ENCODE peak calls at places on chromosomes 2 and 18, in five cellular contexts. One of them, this sample, is unnamed.

GRCh38 chr2:192983173-192983572 is 788.4 kb upstream of the TMEFF2 start:
- DNase-seq in astrocyte of the spinal cord: no peak
- DNase-seq in caudate nucleus: no peak
- DNase-seq in GM20000: no peak
- DNase-seq in skeletal muscle cell: no peak
- DNase-seq in this sample: no peak

GRCh38 chr2:165698621-165698946 is 95.5 kb downstream of the GALNT3 start:
- DNase-seq in astrocyte of the spinal cord: peak; percentile 67
- DNase-seq in caudate nucleus: peak; percentile 29
- DNase-seq in GM20000: peak; percentile 41
- DNase-seq in skeletal muscle cell: no peak
- DNase-seq in this sample: peak; percentile 43

GRCh38 chr2:25981596-25982272 is 563 bp downstream of the KIF3C start:
- DNase-seq in astrocyte of the spinal cord: no peak
- DNase-seq in caudate nucleus: no peak
- DNase-seq in GM20000: peak; percentile 49
- DNase-seq in skeletal muscle cell: no peak
- DNase-seq in this sample: no peak

GRCh38 chr2:239779592-239779983 is 245.6 kb downstream of the NDUFA10 start:
- DNase-seq in astrocyte of the spinal cord: no peak
- DNase-seq in caudate nucleus: no peak
- DNase-seq in GM20000: no peak
- DNase-seq in skeletal muscle cell: no peak
- DNase-seq in this sample: no peak

GRCh38 chr2:64268330-64268729 is 124.1 kb upstream of the PELI1 start:
- DNase-seq in astrocyte of the spinal cord: no peak
- DNase-seq in caudate nucleus: no peak
- DNase-seq in GM20000: no peak
- DNase-seq in skeletal muscle cell: no peak
- DNase-seq in this sample: no peak

GRCh38 chr2:132420776-132421175 is 4.2 kb downstream of the GPR39 start:
- DNase-seq in astrocyte of the spinal cord: no peak
- DNase-seq in caudate nucleus: no peak
- DNase-seq in GM20000: no peak
- DNase-seq in skeletal muscle cell: no peak
- DNase-seq in this sample: no peak

GRCh38 chr18:31436825-31437224 is 10.7 kb upstream of the DSG3 start:
- DNase-seq in astrocyte of the spinal cord: no peak
- DNase-seq in caudate nucleus: no peak
- DNase-seq in GM20000: no peak
- DNase-seq in skeletal muscle cell: no peak
- DNase-seq in this sample: no peak

GRCh38 chr18:21865043-21865442 is 124.5 kb downstream of the MIB1 start:
- DNase-seq in astrocyte of the spinal cord: no peak
- DNase-seq in caudate nucleus: no peak
- DNase-seq in GM20000: no peak
- DNase-seq in skeletal muscle cell: no peak
- DNase-seq in this sample: peak; percentile 21

GRCh38 chr2:203559640-203560039 is 24.5 kb upstream of the RAPH1 start:
- DNase-seq in astrocyte of the spinal cord: no peak
- DNase-seq in caudate nucleus: no peak
- DNase-seq in GM20000: no peak
- DNase-seq in skeletal muscle cell: no peak
- DNase-seq in this sample: peak; percentile 40

GRCh38 chr18:11005528-11005927 is 143.8 kb downstream of the PIEZO2 start:
- DNase-seq in astrocyte of the spinal cord: peak; percentile 83
- DNase-seq in caudate nucleus: no peak
- DNase-seq in GM20000: no peak
- DNase-seq in skeletal muscle cell: peak; percentile 32
- DNase-seq in this sample: peak; percentile 99

GRCh38 chr2:145066795-145067194 is 546.9 kb upstream of the ZEB2 start:
- DNase-seq in astrocyte of the spinal cord: no peak
- DNase-seq in caudate nucleus: peak; percentile 63
- DNase-seq in GM20000: no peak
- DNase-seq in skeletal muscle cell: no peak
- DNase-seq in this sample: no peak

GRCh38 chr2:161041356-161041755 is 118.9 kb upstream of the TANK start:
- DNase-seq in astrocyte of the spinal cord: no peak
- DNase-seq in caudate nucleus: no peak
- DNase-seq in GM20000: no peak
- DNase-seq in skeletal muscle cell: no peak
- DNase-seq in this sample: peak; percentile 68

GRCh38 chr2:27212626-27213471 is 781 bp upstream of the SLC5A6 start:
- DNase-seq in astrocyte of the spinal cord: peak; percentile 68
- DNase-seq in caudate nucleus: no peak
- DNase-seq in GM20000: peak; percentile 61
- DNase-seq in skeletal muscle cell: peak; percentile 41
- DNase-seq in this sample: peak; percentile 76